ENCODE peak calls at places on chromosomes 1 and 21, in four cellular contexts. One of them, this sample, is unnamed. For H3K36me3 and H3K27me3, the result is how much of the 10 kb centered on the place peaks cover.

GRCh38 chr1:236575523-236575922 is 28.8 kb downstream of the HEATR1 start:
- DNase-seq in bronchial epithelial cell: no peak
- DNase-seq in ovary: no peak
- DNase-seq in cardiac muscle cell: no peak
- DNase-seq in this sample: no peak

GRCh38 chr21:31501921-31502320 is 157.6 kb upstream of the SOD1 start:
- DNase-seq in bronchial epithelial cell: peak
- DNase-seq in ovary: no peak
- DNase-seq in cardiac muscle cell: no peak
- DNase-seq in this sample: no peak

GRCh38 chr1:33712176-33712575 is 151.7 kb upstream of the HMGB4 start:
- DNase-seq in bronchial epithelial cell: no peak
- DNase-seq in ovary: no peak
- DNase-seq in cardiac muscle cell: peak
- DNase-seq in this sample: peak

GRCh38 chr1:74681001-74681400 is 7.4 kb upstream of the ERICH3 start:
- DNase-seq in bronchial epithelial cell: no peak
- DNase-seq in ovary: no peak
- DNase-seq in cardiac muscle cell: no peak
- DNase-seq in this sample: no peak

GRCh38 chr1:77282866-77283539 is 1.2 kb downstream of the AK5 start:
- DNase-seq in bronchial epithelial cell: no peak
- DNase-seq in ovary: no peak
- DNase-seq in cardiac muscle cell: peak
- DNase-seq in this sample: peak

GRCh38 chr1:15283500-15283899 is 36.5 kb downstream of the FHAD1 start:
- DNase-seq in bronchial epithelial cell: peak
- DNase-seq in ovary: no peak
- DNase-seq in cardiac muscle cell: no peak
- DNase-seq in this sample: no peak

GRCh38 chr1:207030522-207031009 is 2.0 kb downstream of the C1orf116 start:
- DNase-seq in bronchial epithelial cell: peak
- DNase-seq in ovary: no peak
- DNase-seq in cardiac muscle cell: no peak
- DNase-seq in this sample: no peak

GRCh38 chr1:239929317-239929716 is 162.4 kb upstream of the FMN2 start:
- DNase-seq in bronchial epithelial cell: no peak
- DNase-seq in ovary: no peak
- DNase-seq in cardiac muscle cell: no peak
- DNase-seq in this sample: no peak

GRCh38 chr1:236058141-236058626 is 6.7 kb downstream of the NID1 start:
- DNase-seq in bronchial epithelial cell: no peak
- DNase-seq in ovary: no peak
- DNase-seq in cardiac muscle cell: no peak
- DNase-seq in this sample: no peak

GRCh38 chr1:32772281-32773017 is 44.7 kb downstream of the YARS1 start:
- DNase-seq in bronchial epithelial cell: no peak
- DNase-seq in ovary: no peak
- DNase-seq in cardiac muscle cell: no peak
- DNase-seq in this sample: no peak

GRCh38 chr1:34696230-34696629 is 58.6 kb upstream of the GJB5 start:
- DNase-seq in bronchial epithelial cell: peak
- DNase-seq in ovary: no peak
- DNase-seq in cardiac muscle cell: no peak
- DNase-seq in this sample: peak

GRCh38 chr1:145983206-145983675 is 13.1 kb downstream of the TXNIP start:
- DNase-seq in bronchial epithelial cell: no peak
- DNase-seq in ovary: no peak
- DNase-seq in cardiac muscle cell: no peak
- DNase-seq in this sample: no peak

GRCh38 chr21:15483138-15483780 is 246.5 kb upstream of the USP25 start:
- DNase-seq in bronchial epithelial cell: peak
- DNase-seq in ovary: peak
- DNase-seq in cardiac muscle cell: peak
- DNase-seq in this sample: peak

GRCh38 chr21:17610862-17611261 is 1.8 kb downstream of the BTG3 start:
- DNase-seq in bronchial epithelial cell: no peak
- DNase-seq in ovary: no peak
- DNase-seq in cardiac muscle cell: no peak
- DNase-seq in this sample: no peak

GRCh38 chr1:79079770-79080169 is 73.2 kb upstream of the ADGRL4 start:
- DNase-seq in bronchial epithelial cell: peak
- DNase-seq in ovary: no peak
- DNase-seq in cardiac muscle cell: no peak
- DNase-seq in this sample: no peak

GRCh38 chr1:221117548-221117951 is 238.3 kb downstream of the HLX start:
- DNase-seq in bronchial epithelial cell: no peak
- DNase-seq in ovary: no peak
- DNase-seq in cardiac muscle cell: no peak
- DNase-seq in this sample: no peak

GRCh38 chr1:44811234-44811633 is 2.9 kb downstream of the BTBD19 start:
- DNase-seq in bronchial epithelial cell: no peak
- DNase-seq in ovary: no peak
- DNase-seq in cardiac muscle cell: no peak
- DNase-seq in this sample: no peak

GRCh38 chr1:76833856-76834255 is 33.4 kb upstream of the ST6GALNAC5 start:
- DNase-seq in bronchial epithelial cell: no peak
- DNase-seq in ovary: no peak
- DNase-seq in cardiac muscle cell: no peak
- DNase-seq in this sample: no peak

GRCh38 chr1:193105821-193106177 is 585 bp upstream of the GLRX2 start:
- DNase-seq in bronchial epithelial cell: no peak
- DNase-seq in ovary: no peak
- DNase-seq in cardiac muscle cell: no peak
- DNase-seq in this sample: no peak

GRCh38 chr1:72281637-72282270 is 585 bp downstream of the NEGR1 start:
- DNase-seq in bronchial epithelial cell: no peak
- DNase-seq in ovary: peak
- DNase-seq in cardiac muscle cell: no peak
- DNase-seq in this sample: peak

GRCh38 chr1:72282271-72282656 is at the start of gene NEGR1:
- DNase-seq in bronchial epithelial cell: peak
- DNase-seq in ovary: peak
- DNase-seq in cardiac muscle cell: peak
- DNase-seq in this sample: peak

GRCh38 chr1:72280131-72280530 is 2.2 kb downstream of the NEGR1 start:
- DNase-seq in bronchial epithelial cell: no peak
- DNase-seq in ovary: no peak
- DNase-seq in cardiac muscle cell: no peak
- DNase-seq in this sample: no peak

GRCh38 chr1:72281144-72281543 is 1.2 kb downstream of the NEGR1 start:
- DNase-seq in bronchial epithelial cell: no peak
- DNase-seq in ovary: no peak
- DNase-seq in cardiac muscle cell: no peak
- DNase-seq in this sample: no peak

GRCh38 chr1:72280714-72281113 is 1.6 kb downstream of the NEGR1 start:
- DNase-seq in bronchial epithelial cell: no peak
- DNase-seq in ovary: no peak
- DNase-seq in cardiac muscle cell: no peak
- DNase-seq in this sample: no peak
- H3K4me3 ChIP-seq in bronchial epithelial cell: no peak
- H3K4me3 ChIP-seq in ovary: no peak
- H3K4me3 ChIP-seq in cardiac muscle cell: no peak
- H3K4me3 ChIP-seq in this sample: no peak

GRCh38 chr1:38285807-38286530 is 239.4 kb upstream of the POU3F1 start:
- DNase-seq in bronchial epithelial cell: no peak
- DNase-seq in ovary: no peak
- DNase-seq in cardiac muscle cell: no peak
- DNase-seq in this sample: peak

GRCh38 chr1:38287547-38287946 is 241.0 kb upstream of the POU3F1 start:
- DNase-seq in bronchial epithelial cell: no peak
- DNase-seq in ovary: no peak
- DNase-seq in cardiac muscle cell: no peak
- DNase-seq in this sample: no peak

GRCh38 chr1:38287036-38287435 is 240.4 kb upstream of the POU3F1 start:
- DNase-seq in bronchial epithelial cell: peak
- DNase-seq in ovary: no peak
- DNase-seq in cardiac muscle cell: no peak
- DNase-seq in this sample: no peak

GRCh38 chr1:38283736-38284470 is 237.3 kb upstream of the POU3F1 start:
- DNase-seq in bronchial epithelial cell: no peak
- DNase-seq in ovary: no peak
- DNase-seq in cardiac muscle cell: no peak
- DNase-seq in this sample: no peak

DNA sequence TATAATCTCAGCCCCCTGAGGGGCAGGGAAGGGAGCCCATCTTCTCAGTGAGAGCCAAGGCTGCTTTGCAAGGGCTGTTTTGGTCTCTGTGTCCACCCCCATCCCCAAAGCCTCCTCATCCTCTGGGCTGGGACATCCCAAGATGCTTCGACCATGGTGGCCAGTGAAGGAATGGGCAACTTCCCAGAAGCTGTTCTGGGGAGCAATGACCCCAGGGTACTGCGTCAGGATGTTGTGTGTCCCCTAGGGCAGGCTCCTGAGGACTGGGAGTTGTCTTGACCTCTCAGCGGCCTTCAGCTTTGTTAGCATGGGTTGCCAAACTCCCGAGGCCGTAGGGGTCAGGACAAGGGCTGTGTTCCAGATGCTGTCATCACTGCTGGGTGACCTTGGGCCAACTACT is 238.4 kb upstream of the POU3F1 start:
- DNase-seq in bronchial epithelial cell: no peak
- DNase-seq in ovary: no peak
- DNase-seq in cardiac muscle cell: no peak
- DNase-seq in this sample: no peak
- H3K36me3 ChIP-seq in bronchial epithelial cell: under half
- H3K36me3 ChIP-seq in ovary: under half
- H3K36me3 ChIP-seq in cardiac muscle cell: under half
- H3K36me3 ChIP-seq in this sample: under half

DNA sequence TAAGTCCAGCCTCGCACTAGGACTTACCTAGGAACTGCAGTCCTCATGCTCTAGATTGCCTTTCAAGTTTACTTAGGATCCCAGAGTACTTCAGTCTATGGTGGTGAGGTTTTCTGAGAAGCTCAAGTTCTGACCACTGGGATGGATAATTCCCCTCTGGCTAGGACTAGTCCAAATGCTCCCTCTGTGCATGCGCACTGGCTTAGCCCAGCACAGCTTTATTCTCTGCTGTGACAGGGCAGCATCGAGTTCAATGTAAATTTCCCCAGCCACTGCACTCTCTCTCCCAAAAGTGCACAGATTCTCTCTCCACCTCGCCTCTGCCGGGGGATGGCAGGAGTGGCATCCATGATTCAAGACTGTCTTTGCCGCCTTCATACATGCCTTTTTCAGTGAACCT is 241.6 kb downstream of the ZNF326 start:
- DNase-seq in bronchial epithelial cell: no peak
- DNase-seq in ovary: no peak
- DNase-seq in cardiac muscle cell: no peak
- DNase-seq in this sample: no peak
- H3K27me3 ChIP-seq in bronchial epithelial cell: under half
- H3K27me3 ChIP-seq in ovary: under half
- H3K27me3 ChIP-seq in cardiac muscle cell: under half
- H3K27me3 ChIP-seq in this sample: under half

GRCh38 chr1:28070725-28071593 is 17.5 kb downstream of the EYA3 start:
- DNase-seq in bronchial epithelial cell: no peak
- DNase-seq in ovary: no peak
- DNase-seq in cardiac muscle cell: no peak
- DNase-seq in this sample: no peak
- H3K4me3 ChIP-seq in bronchial epithelial cell: no peak
- H3K4me3 ChIP-seq in ovary: no peak
- H3K4me3 ChIP-seq in cardiac muscle cell: no peak
- H3K4me3 ChIP-seq in this sample: no peak

GRCh38 chr1:24336099-24336498 is 16.9 kb downstream of the GRHL3 start:
- DNase-seq in bronchial epithelial cell: no peak
- DNase-seq in ovary: no peak
- DNase-seq in cardiac muscle cell: no peak
- DNase-seq in this sample: no peak
- H3K36me3 ChIP-seq in bronchial epithelial cell: under half
- H3K36me3 ChIP-seq in ovary: under half
- H3K36me3 ChIP-seq in cardiac muscle cell: under half
- H3K36me3 ChIP-seq in this sample: under half

GRCh38 chr1:9197186-9198099 is 37.1 kb upstream of the H6PD start:
- DNase-seq in bronchial epithelial cell: no peak
- DNase-seq in ovary: no peak
- DNase-seq in cardiac muscle cell: no peak
- DNase-seq in this sample: no peak

GRCh38 chr1:9194024-9194423 is 40.5 kb upstream of the H6PD start:
- DNase-seq in bronchial epithelial cell: peak
- DNase-seq in ovary: no peak
- DNase-seq in cardiac muscle cell: no peak
- DNase-seq in this sample: no peak

GRCh38 chr1:9193226-9193625 is 41.3 kb upstream of the H6PD start:
- DNase-seq in bronchial epithelial cell: no peak
- DNase-seq in ovary: no peak
- DNase-seq in cardiac muscle cell: no peak
- DNase-seq in this sample: no peak

GRCh38 chr1:9196129-9197040 is 38.2 kb upstream of the H6PD start:
- DNase-seq in bronchial epithelial cell: peak
- DNase-seq in ovary: peak
- DNase-seq in cardiac muscle cell: peak
- DNase-seq in this sample: peak

DNA sequence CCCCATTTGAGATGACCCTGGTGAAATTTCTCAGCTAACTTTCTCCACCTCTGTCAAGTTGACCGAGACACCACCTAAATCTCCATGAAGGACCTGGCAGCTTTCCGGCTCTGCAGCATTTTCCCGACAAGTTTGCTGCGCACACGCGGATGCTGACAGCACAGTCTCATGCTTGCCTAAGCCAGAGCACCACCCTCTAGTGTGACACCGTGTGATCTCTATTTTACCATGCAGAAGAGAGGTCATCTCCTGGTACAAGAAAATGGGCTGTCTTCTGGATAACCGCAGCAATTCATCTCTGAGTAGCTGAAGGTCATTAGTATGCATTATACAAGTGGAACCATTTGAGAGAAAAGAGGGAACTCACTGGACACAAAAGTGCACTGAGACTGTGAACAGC is 38.9 kb upstream of the H6PD start:
- DNase-seq in bronchial epithelial cell: no peak
- DNase-seq in ovary: no peak
- DNase-seq in cardiac muscle cell: no peak
- DNase-seq in this sample: no peak
- H3K27me3 ChIP-seq in bronchial epithelial cell: under half
- H3K27me3 ChIP-seq in ovary: under half
- H3K27me3 ChIP-seq in cardiac muscle cell: under half
- H3K27me3 ChIP-seq in this sample: under half

This sample was measured in H7.